ENCODE peak calls at places on chromosomes 16 and 17, in seven cellular contexts. One of them, this sample, is unnamed.
A peak's percentile ranks its signal among the peaks of the same experiment; 100 is the strongest.

GRCh38 chr17:55263565-55264272 is 1.0 kb upstream of the HLF start:
- DNase-seq in choroid plexus epithelial cell: no peak
- DNase-seq in anterior cingulate cortex: no peak
- DNase-seq in ecto neural progenitor cell: no peak
- DNase-seq in NCI-H460: no peak
- DNase-seq in Calu3: no peak
- DNase-seq in iris pigment epithelial cell: no peak
- DNase-seq in this sample: no peak

GRCh38 chr16:70540994-70541393 is 17.4 kb downstream of the SF3B3 start:
- DNase-seq in ecto neural progenitor cell: no peak
- DNase-seq in anterior cingulate cortex: no peak
- DNase-seq in iris pigment epithelial cell: no peak
- DNase-seq in NCI-H460: no peak
- DNase-seq in choroid plexus epithelial cell: no peak
- DNase-seq in Calu3: no peak
- DNase-seq in this sample: no peak

GRCh38 chr17:19904924-19905323 is 37.2 kb upstream of the ULK2 start:
- DNase-seq in ecto neural progenitor cell: no peak
- DNase-seq in anterior cingulate cortex: peak; percentile 20
- DNase-seq in choroid plexus epithelial cell: no peak
- DNase-seq in Calu3: no peak
- DNase-seq in iris pigment epithelial cell: no peak
- DNase-seq in NCI-H460: no peak
- DNase-seq in this sample: peak; percentile 12

GRCh38 chr17:44738214-44738906 is 20.4 kb upstream of the ADAM11 start:
- DNase-seq in iris pigment epithelial cell: peak; percentile 25
- DNase-seq in choroid plexus epithelial cell: no peak
- DNase-seq in Calu3: no peak
- DNase-seq in anterior cingulate cortex: no peak
- DNase-seq in ecto neural progenitor cell: no peak
- DNase-seq in NCI-H460: no peak
- DNase-seq in this sample: no peak

GRCh38 chr17:35684046-35684802 is 47.2 kb upstream of the RASL10B start:
- DNase-seq in ecto neural progenitor cell: no peak
- DNase-seq in Calu3: no peak
- DNase-seq in anterior cingulate cortex: no peak
- DNase-seq in choroid plexus epithelial cell: peak; percentile 59
- DNase-seq in iris pigment epithelial cell: peak; percentile 84
- DNase-seq in NCI-H460: no peak
- DNase-seq in this sample: no peak

GRCh38 chr17:42133461-42134041 is 10.9 kb downstream of the HSPB9 start:
- DNase-seq in anterior cingulate cortex: no peak
- DNase-seq in iris pigment epithelial cell: no peak
- DNase-seq in NCI-H460: no peak
- DNase-seq in Calu3: no peak
- DNase-seq in choroid plexus epithelial cell: no peak
- DNase-seq in ecto neural progenitor cell: no peak
- DNase-seq in this sample: no peak

GRCh38 chr16:29231231-29231630 is 175.3 kb downstream of the NPIPB11 start:
- DNase-seq in anterior cingulate cortex: no peak
- DNase-seq in Calu3: no peak
- DNase-seq in iris pigment epithelial cell: peak; percentile 18
- DNase-seq in ecto neural progenitor cell: no peak
- DNase-seq in choroid plexus epithelial cell: peak; percentile 21
- DNase-seq in NCI-H460: no peak
- DNase-seq in this sample: no peak

GRCh38 chr17:17028059-17028877 is 14.0 kb upstream of the MPRIP start:
- DNase-seq in anterior cingulate cortex: no peak
- DNase-seq in ecto neural progenitor cell: peak; percentile 89
- DNase-seq in NCI-H460: peak; percentile 98
- DNase-seq in choroid plexus epithelial cell: peak; percentile 59
- DNase-seq in iris pigment epithelial cell: peak; percentile 76
- DNase-seq in Calu3: peak; percentile 97
- DNase-seq in this sample: no peak

GRCh38 chr16:85360323-85361277 is 248.3 kb upstream of the CIBAR2 start:
- DNase-seq in NCI-H460: no peak
- DNase-seq in ecto neural progenitor cell: no peak
- DNase-seq in anterior cingulate cortex: no peak
- DNase-seq in Calu3: peak; percentile 55
- DNase-seq in choroid plexus epithelial cell: no peak
- DNase-seq in iris pigment epithelial cell: no peak
- DNase-seq in this sample: no peak

GRCh38 chr17:42598905-42599304 is 10.3 kb downstream of the RETREG3 start:
- DNase-seq in Calu3: no peak
- DNase-seq in NCI-H460: no peak
- DNase-seq in anterior cingulate cortex: no peak
- DNase-seq in choroid plexus epithelial cell: no peak
- DNase-seq in iris pigment epithelial cell: no peak
- DNase-seq in ecto neural progenitor cell: no peak
- DNase-seq in this sample: peak; percentile 13

GRCh38 chr16:59633996-59634579 is 900.0 kb upstream of the GOT2 start:
- DNase-seq in choroid plexus epithelial cell: peak; percentile 80
- DNase-seq in iris pigment epithelial cell: peak; percentile 53
- DNase-seq in anterior cingulate cortex: no peak
- DNase-seq in NCI-H460: no peak
- DNase-seq in ecto neural progenitor cell: no peak
- DNase-seq in Calu3: no peak
- DNase-seq in this sample: no peak

GRCh38 chr16:23863511-23864422 is 28.0 kb downstream of the PRKCB start:
- DNase-seq in choroid plexus epithelial cell: no peak
- DNase-seq in ecto neural progenitor cell: no peak
- DNase-seq in NCI-H460: no peak
- DNase-seq in anterior cingulate cortex: no peak
- DNase-seq in Calu3: no peak
- DNase-seq in iris pigment epithelial cell: no peak
- DNase-seq in this sample: no peak

GRCh38 chr17:29590979-29591736 is 1.7 kb upstream of the GIT1 start:
- DNase-seq in choroid plexus epithelial cell: peak; percentile 47
- DNase-seq in Calu3: peak; percentile 40
- DNase-seq in anterior cingulate cortex: peak; percentile 48
- DNase-seq in ecto neural progenitor cell: peak; percentile 85
- DNase-seq in iris pigment epithelial cell: peak; percentile 68
- DNase-seq in NCI-H460: no peak
- DNase-seq in this sample: no peak

GRCh38 chr17:77542551-77543490 is 402.1 kb downstream of the SEC14L1 start:
- DNase-seq in iris pigment epithelial cell: peak; percentile 80
- DNase-seq in choroid plexus epithelial cell: peak; percentile 92
- DNase-seq in NCI-H460: peak; percentile 74
- DNase-seq in Calu3: peak; percentile 67
- DNase-seq in anterior cingulate cortex: peak; percentile 70
- DNase-seq in ecto neural progenitor cell: peak; percentile 93
- DNase-seq in this sample: peak; percentile 56

GRCh38 chr17:80169784-80170500 is at the start of gene CARD14:
- DNase-seq in NCI-H460: no peak
- DNase-seq in ecto neural progenitor cell: no peak
- DNase-seq in choroid plexus epithelial cell: no peak
- DNase-seq in iris pigment epithelial cell: no peak
- DNase-seq in anterior cingulate cortex: no peak
- DNase-seq in Calu3: peak; percentile 81
- DNase-seq in this sample: no peak

GRCh38 chr17:69882281-69882680 is 192.7 kb upstream of the KCNJ16 start:
- DNase-seq in choroid plexus epithelial cell: no peak
- DNase-seq in iris pigment epithelial cell: no peak
- DNase-seq in Calu3: no peak
- DNase-seq in NCI-H460: no peak
- DNase-seq in ecto neural progenitor cell: no peak
- DNase-seq in anterior cingulate cortex: no peak
- DNase-seq in this sample: no peak

GRCh38 chr16:67158637-67159600 is 790 bp downstream of the TRADD start:
- DNase-seq in iris pigment epithelial cell: no peak
- DNase-seq in anterior cingulate cortex: no peak
- DNase-seq in ecto neural progenitor cell: peak; percentile 63
- DNase-seq in NCI-H460: no peak
- DNase-seq in Calu3: peak; percentile 65
- DNase-seq in choroid plexus epithelial cell: no peak
- DNase-seq in this sample: no peak

GRCh38 chr17:44069974-44070454 is 521 bp upstream of the G6PC3 start:
- DNase-seq in NCI-H460: peak; percentile 64
- DNase-seq in Calu3: no peak
- DNase-seq in ecto neural progenitor cell: no peak
- DNase-seq in iris pigment epithelial cell: peak; percentile 21
- DNase-seq in anterior cingulate cortex: no peak
- DNase-seq in choroid plexus epithelial cell: peak; percentile 27
- DNase-seq in this sample: no peak